ENCODE peak calls at places on chromosomes 3 and 15, in nine cellular contexts. One of them, this sample, is unnamed.

GRCh38 chr3:134658555-134658954 is 7.7 kb upstream of the KY start:
- DNase-seq in iris pigment epithelial cell: no peak
- DNase-seq in foreskin melanocyte: no peak
- DNase-seq in mucosa of gallbladder: no peak
- DNase-seq in activated T-cell treated with anti-CD3 and anti-CD28 coated beads, Interleukin-2, amount 50 U/mL, for 72 hours: no peak
- DNase-seq in brain microvascular endothelial cell: no peak
- DNase-seq in ACHN: no peak
- DNase-seq in stimulated activated naive B cell treated with anti-CD40 and anti-IgM and Interleukin-4, amounts not matched to agents 10 μg/mL and 1 μg/mL and 100 μg/mL, for 72 hours: no peak
- DNase-seq in RPMI7951: no peak
- DNase-seq in this sample: no peak

GRCh38 chr3:175741951-175742350 is 882.8 kb downstream of the NAALADL2 start:
- DNase-seq in iris pigment epithelial cell: peak; percentile 57
- DNase-seq in ACHN: no peak
- DNase-seq in stimulated activated naive B cell treated with anti-CD40 and anti-IgM and Interleukin-4, amounts not matched to agents 10 μg/mL and 1 μg/mL and 100 μg/mL, for 72 hours: no peak
- DNase-seq in mucosa of gallbladder: no peak
- DNase-seq in activated T-cell treated with anti-CD3 and anti-CD28 coated beads, Interleukin-2, amount 50 U/mL, for 72 hours: no peak
- DNase-seq in brain microvascular endothelial cell: peak; percentile 61
- DNase-seq in foreskin melanocyte: no peak
- DNase-seq in RPMI7951: no peak
- DNase-seq in this sample: peak; percentile 35

GRCh38 chr3:166071-166470 is 30.5 kb upstream of the CHL1 start:
- DNase-seq in RPMI7951: peak; percentile 4
- DNase-seq in mucosa of gallbladder: no peak
- DNase-seq in brain microvascular endothelial cell: no peak
- DNase-seq in ACHN: no peak
- DNase-seq in activated T-cell treated with anti-CD3 and anti-CD28 coated beads, Interleukin-2, amount 50 U/mL, for 72 hours: no peak
- DNase-seq in iris pigment epithelial cell: no peak
- DNase-seq in stimulated activated naive B cell treated with anti-CD40 and anti-IgM and Interleukin-4, amounts not matched to agents 10 μg/mL and 1 μg/mL and 100 μg/mL, for 72 hours: no peak
- DNase-seq in foreskin melanocyte: peak; percentile 9
- DNase-seq in this sample: no peak

GRCh38 chr3:132253262-132253878 is 63.8 kb upstream of the ACP3 start:
- DNase-seq in activated T-cell treated with anti-CD3 and anti-CD28 coated beads, Interleukin-2, amount 50 U/mL, for 72 hours: peak; percentile 8
- DNase-seq in ACHN: peak; percentile 55
- DNase-seq in brain microvascular endothelial cell: peak; percentile 51
- DNase-seq in iris pigment epithelial cell: peak; percentile 69
- DNase-seq in mucosa of gallbladder: peak; percentile 13
- DNase-seq in RPMI7951: peak; percentile 67
- DNase-seq in stimulated activated naive B cell treated with anti-CD40 and anti-IgM and Interleukin-4, amounts not matched to agents 10 μg/mL and 1 μg/mL and 100 μg/mL, for 72 hours: no peak
- DNase-seq in foreskin melanocyte: peak; percentile 54
- DNase-seq in this sample: peak; percentile 75

GRCh38 chr15:57789225-57789624 is 82.7 kb downstream of the POLR2M start:
- DNase-seq in foreskin melanocyte: no peak
- DNase-seq in stimulated activated naive B cell treated with anti-CD40 and anti-IgM and Interleukin-4, amounts not matched to agents 10 μg/mL and 1 μg/mL and 100 μg/mL, for 72 hours: no peak
- DNase-seq in mucosa of gallbladder: no peak
- DNase-seq in ACHN: no peak
- DNase-seq in brain microvascular endothelial cell: no peak
- DNase-seq in iris pigment epithelial cell: no peak
- DNase-seq in activated T-cell treated with anti-CD3 and anti-CD28 coated beads, Interleukin-2, amount 50 U/mL, for 72 hours: no peak
- DNase-seq in RPMI7951: no peak
- DNase-seq in this sample: no peak

GRCh38 chr3:63364495-63364894 is 86.4 kb downstream of the SYNPR start:
- DNase-seq in iris pigment epithelial cell: peak; percentile 52
- DNase-seq in stimulated activated naive B cell treated with anti-CD40 and anti-IgM and Interleukin-4, amounts not matched to agents 10 μg/mL and 1 μg/mL and 100 μg/mL, for 72 hours: no peak
- DNase-seq in RPMI7951: peak; percentile 71
- DNase-seq in mucosa of gallbladder: no peak
- DNase-seq in foreskin melanocyte: peak; percentile 56
- DNase-seq in ACHN: peak; percentile 57
- DNase-seq in activated T-cell treated with anti-CD3 and anti-CD28 coated beads, Interleukin-2, amount 50 U/mL, for 72 hours: no peak
- DNase-seq in brain microvascular endothelial cell: peak; percentile 52
- DNase-seq in this sample: peak; percentile 67

GRCh38 chr3:136708339-136708985 is 43.7 kb downstream of the STAG1 start:
- DNase-seq in stimulated activated naive B cell treated with anti-CD40 and anti-IgM and Interleukin-4, amounts not matched to agents 10 μg/mL and 1 μg/mL and 100 μg/mL, for 72 hours: no peak
- DNase-seq in ACHN: no peak
- DNase-seq in foreskin melanocyte: no peak
- DNase-seq in RPMI7951: no peak
- DNase-seq in iris pigment epithelial cell: peak; percentile 41
- DNase-seq in activated T-cell treated with anti-CD3 and anti-CD28 coated beads, Interleukin-2, amount 50 U/mL, for 72 hours: no peak
- DNase-seq in mucosa of gallbladder: no peak
- DNase-seq in brain microvascular endothelial cell: no peak
- DNase-seq in this sample: no peak

GRCh38 chr15:64767203-64767602 is 8.2 kb downstream of the RBPMS2 start:
- DNase-seq in foreskin melanocyte: no peak
- DNase-seq in activated T-cell treated with anti-CD3 and anti-CD28 coated beads, Interleukin-2, amount 50 U/mL, for 72 hours: peak; percentile 8
- DNase-seq in stimulated activated naive B cell treated with anti-CD40 and anti-IgM and Interleukin-4, amounts not matched to agents 10 μg/mL and 1 μg/mL and 100 μg/mL, for 72 hours: no peak
- DNase-seq in mucosa of gallbladder: no peak
- DNase-seq in RPMI7951: no peak
- DNase-seq in ACHN: no peak
- DNase-seq in brain microvascular endothelial cell: no peak
- DNase-seq in iris pigment epithelial cell: no peak
- DNase-seq in this sample: no peak

This sample was measured in epithelial cell of esophagus.